ENCODE peak calls at places on chromosomes 16 and 17, in six cellular contexts. V is brain microvascular endothelial cell, Z is WERI-Rb-1, W is nephron progenitor cell, B is A549, X is mammary epithelial cell. F is an unnamed sample.

GRCh38 chr17:8062435-8062806 is 23.6 kb downstream of the ALOX15B start:
- DNase-seq in V (peak; percentile 39), X (no peak), W (no peak), B (no peak), Z (no peak), F (no peak)

GRCh38 chr17:39715375-39716072 is 14.8 kb downstream of the MIEN1 start:
- DNase-seq in X (no peak), V (no peak), B (no peak), W (no peak), Z (no peak), F (no peak)

GRCh38 chr17:6071528-6072065 is 1.4 kb downstream of the WSCD1 start:
- DNase-seq in V (no peak), Z (no peak), W (no peak), X (no peak), B (no peak), F (no peak)

GRCh38 chr16:3059041-3059722 is 6.3 kb upstream of the IL32 start:
- DNase-seq in W (peak; percentile 95), Z (peak; percentile 92), B (peak; percentile 79), X (peak; percentile 78), V (peak; percentile 54), F (no peak)

GRCh38 chr16:87165151-87165550 is 152.0 kb downstream of the C16orf95 start:
- DNase-seq in Z (no peak), V (no peak), B (no peak), W (no peak), X (peak; percentile 64), F (no peak)

GRCh38 chr17:39576187-39576586 is 31.5 kb downstream of the NEUROD2 start:
- DNase-seq in V (no peak), W (peak; percentile 47), X (no peak), Z (no peak), B (peak; percentile 80), F (no peak)

GRCh38 chr16:85844786-85845185 is 45.3 kb downstream of the COX4I1 start:
- DNase-seq in V (no peak), Z (no peak), B (no peak), X (no peak), W (no peak), F (no peak)

GRCh38 chr17:28216528-28216927 is 102.5 kb upstream of the TMEM97 start:
- DNase-seq in Z (no peak), W (no peak), B (no peak), X (peak; percentile 65), V (peak; percentile 41), F (no peak)

GRCh38 chr17:38341035-38341721 is 2.6 kb downstream of the GPR179 start:
- DNase-seq in W (no peak), X (no peak), B (no peak), V (no peak), Z (no peak), F (no peak)

GRCh38 chr17:28008526-28008925 is 34.0 kb upstream of the NLK start:
- DNase-seq in X (peak; percentile 60), Z (no peak), V (peak; percentile 69), B (peak; percentile 21), W (peak; percentile 83), F (no peak)

GRCh38 chr16:81899601-81900000 is 111.7 kb downstream of the SDR42E1 start:
- DNase-seq in W (no peak), B (no peak), V (no peak), Z (no peak), X (no peak), F (no peak)

GRCh38 chr16:66134875-66135274 is 231.6 kb upstream of the CDH5 start:
- DNase-seq in X (no peak), Z (no peak), W (no peak), V (no peak), B (no peak), F (no peak)

GRCh38 chr16:79482011-79482410 is 118.5 kb downstream of the MAF start:
- DNase-seq in B (no peak), X (no peak), W (no peak), Z (no peak), V (no peak), F (no peak)

GRCh38 chr17:79862259-79862658 is 23.0 kb upstream of the CBX4 start:
- DNase-seq in W (no peak), V (no peak), X (no peak), B (no peak), Z (no peak), F (no peak)

GRCh38 chr17:30556374-30557332 is 79.4 kb downstream of the GOSR1 start:
- DNase-seq in W (no peak), B (no peak), X (no peak), V (no peak), Z (no peak), F (no peak)

GRCh38 chr17:80984749-80985148 is 6.9 kb upstream of the CHMP6 start:
- DNase-seq in B (no peak), X (peak; percentile 25), Z (no peak), W (no peak), V (peak; percentile 88), F (peak; percentile 16)

GRCh38 chr17:19731626-19732025 is 15.2 kb upstream of the SLC47A2 start:
- DNase-seq in B (no peak), X (no peak), Z (no peak), V (no peak), W (no peak), F (no peak)

GRCh38 chr16:53089434-53090270 is 34.9 kb downstream of the CHD9 start:
- DNase-seq in Z (no peak), X (no peak), B (no peak), W (no peak), V (no peak), F (no peak)

GRCh38 chr17:57672205-57672632 is 72.9 kb downstream of the CCDC182 start:
- DNase-seq in Z (peak; percentile 7), B (no peak), W (no peak), V (no peak), X (peak; percentile 93), F (no peak)

GRCh38 chr16:4805231-4805630 is 2.8 kb upstream of the ROGDI start:
- DNase-seq in X (no peak), V (no peak), Z (peak; percentile 41), W (no peak), B (no peak), F (no peak)

GRCh38 chr16:87740909-87741424 is 24.8 kb downstream of the KLHDC4 start:
- DNase-seq in W (no peak), B (no peak), V (peak; percentile 23), Z (no peak), X (no peak), F (no peak)

GRCh38 chr16:84633622-84634021 is 14.7 kb upstream of the KLHL36 start:
- DNase-seq in W (no peak), B (no peak), X (no peak), V (peak; percentile 39), Z (no peak), F (no peak)

GRCh38 chr17:41773731-41774193 is 12.7 kb downstream of the JUP start:
- DNase-seq in W (no peak), Z (no peak), X (peak; percentile 74), V (no peak), B (no peak), F (no peak)

GRCh38 chr17:35256629-35257028 is 13.8 kb downstream of the SLFN5 start:
- DNase-seq in X (no peak), V (no peak), B (no peak), W (no peak), Z (no peak), F (no peak)

GRCh38 chr16:4743217-4743897 is 9.0 kb downstream of the DNAAF8 start:
- DNase-seq in W (no peak), X (no peak), B (no peak), Z (no peak), V (no peak), F (no peak)

GRCh38 chr17:82009413-82009812 is 13.3 kb downstream of the CENPX start:
- DNase-seq in X (no peak), B (no peak), V (no peak), Z (no peak), W (no peak), F (no peak)

GRCh38 chr16:17205279-17206139 is 265.3 kb downstream of the XYLT1 start:
- DNase-seq in V (no peak), W (no peak), Z (no peak), X (no peak), B (no peak), F (no peak)

GRCh38 chr16:54455021-54455725 is 168.6 kb upstream of the IRX3 start:
- DNase-seq in V (no peak), X (no peak), Z (peak; percentile 35), W (no peak), B (no peak), F (no peak)

GRCh38 chr17:628507-628941 is 86.1 kb downstream of the VPS53 start:
- DNase-seq in W (no peak), Z (no peak), X (no peak), V (no peak), B (no peak), F (no peak)

GRCh38 chr16:75750516-75750915 is 24.2 kb upstream of the CPHXL start:
- DNase-seq in W (no peak), Z (no peak), B (no peak), V (no peak), X (no peak), F (no peak)